ENCODE peak calls at places on chromosomes 11 and 22, in ten cellular contexts. R is natural killer cell, U is hepatic stellate cell, L is AG04450, Q is LHCN-M2, F is T-helper 2 cell, Z is fibroblast of pulmonary artery, C is adipocyte, V is AG04449, G is stomach. J is an unnamed sample.

GRCh38 chr11:19557185-19557584 is 155.5 kb upstream of the NAV2 start:
- DNase-seq in Z (no peak), L (no peak), U (no peak), R (no peak), C (no peak), V (no peak), Q (no peak), F (no peak), G (no peak), J (no peak)

GRCh38 chr11:124915541-124916369 is 3.3 kb upstream of the HEPN1 start:
- DNase-seq in G (no peak), Q (peak; percentile 68), Z (peak; percentile 62), V (no peak), L (no peak), U (no peak), F (no peak), C (no peak), R (no peak), J (no peak)

GRCh38 chr11:116224154-116224888 is 548.5 kb downstream of the BUD13 start:
- DNase-seq in L (peak; percentile 10), Q (peak; percentile 27), V (no peak), C (peak; percentile 55), Z (peak; percentile 38), R (peak; percentile 20), F (peak; percentile 4), U (peak; percentile 34), G (peak; percentile 58), J (no peak)

GRCh38 chr11:93895106-93895862 is 44.9 kb upstream of the VSTM5 start:
- DNase-seq in U (peak; percentile 29), F (no peak), Q (peak; percentile 49), L (peak; percentile 69), Z (peak; percentile 75), V (peak; percentile 79), R (no peak), G (no peak), C (peak; percentile 90), J (no peak)

GRCh38 chr11:124762624-124763155 is 600 bp upstream of the ESAM start:
- DNase-seq in C (peak; percentile 23), L (no peak), Z (no peak), R (no peak), V (no peak), F (no peak), G (no peak), U (no peak), Q (no peak), J (no peak)

GRCh38 chr22:26806445-26807170 is 149.2 kb downstream of the MIAT start:
- DNase-seq in V (no peak), G (no peak), F (no peak), U (no peak), C (no peak), Z (no peak), L (no peak), Q (no peak), R (no peak), J (no peak)

GRCh38 chr22:40247976-40248375 is 70.3 kb downstream of the TNRC6B start:
- DNase-seq in L (no peak), R (peak; percentile 73), U (no peak), Q (no peak), G (no peak), V (no peak), C (no peak), Z (no peak), F (peak; percentile 39), J (no peak)

GRCh38 chr11:11978792-11979486 is 29.5 kb downstream of the DKK3 start:
- DNase-seq in C (peak; percentile 55), L (no peak), Z (peak; percentile 95), Q (peak; percentile 98), V (no peak), G (peak; percentile 64), R (peak; percentile 13), F (no peak), U (peak; percentile 73), J (peak; percentile 86)

GRCh38 chr11:121591405-121592033 is 138.8 kb upstream of the SORL1-AS1 start:
- DNase-seq in G (peak; percentile 70), U (peak; percentile 69), Q (peak; percentile 66), L (peak; percentile 63), R (peak; percentile 44), F (peak; percentile 45), Z (peak; percentile 86), V (no peak), C (peak; percentile 93), J (no peak)

GRCh38 chr11:115598502-115598901 is 94.3 kb upstream of the CADM1 start:
- DNase-seq in L (no peak), R (no peak), C (no peak), G (no peak), Q (no peak), F (no peak), U (no peak), Z (no peak), V (no peak), J (no peak)

GRCh38 chr11:12803086-12803826 is 129.0 kb downstream of the TEAD1 start:
- DNase-seq in U (no peak), F (no peak), L (no peak), C (peak; percentile 63), G (no peak), Q (peak; percentile 43), V (no peak), Z (peak; percentile 42), R (no peak), J (no peak)

GRCh38 chr22:35866646-35867045 is 149.0 kb downstream of the APOL5 start:
- DNase-seq in Z (peak; percentile 59), V (no peak), C (peak; percentile 25), F (no peak), G (no peak), U (no peak), R (no peak), L (no peak), Q (no peak), J (no peak)

GRCh38 chr22:26393929-26394328 is 35.1 kb upstream of the ASPHD2 start:
- DNase-seq in F (no peak), U (no peak), V (no peak), Z (no peak), Q (no peak), C (no peak), R (no peak), L (no peak), G (no peak), J (no peak)

GRCh38 chr11:3169952-3170755 is 5.0 kb upstream of the OSBPL5 start:
- DNase-seq in U (no peak), V (no peak), G (no peak), C (no peak), L (no peak), F (no peak), Z (no peak), Q (no peak), R (no peak), J (no peak)

GRCh38 chr11:6320411-6321207 is at the start of gene CAVIN3:
- DNase-seq in L (peak; percentile 36), V (no peak), Z (peak; percentile 83), G (peak; percentile 70), C (peak; percentile 92), R (no peak), U (peak; percentile 79), F (peak; percentile 57), Q (peak; percentile 86), J (no peak)

GRCh38 chr11:124740277-124740882 is 638 bp downstream of the NRGN start:
- DNase-seq in R (peak; percentile 43), V (no peak), Q (no peak), G (no peak), F (peak; percentile 39), U (no peak), L (no peak), Z (peak; percentile 39), C (peak; percentile 57), J (no peak)

GRCh38 chr22:43066844-43067385 is 22.3 kb downstream of the TTLL1 start:
- DNase-seq in L (no peak), Z (peak; percentile 29), G (no peak), V (peak; percentile 34), F (no peak), R (no peak), Q (peak; percentile 78), C (peak; percentile 59), U (peak; percentile 31), J (no peak)

GRCh38 chr11:11571893-11572292 is 49.9 kb downstream of the GALNT18 start:
- DNase-seq in L (no peak), C (no peak), Z (no peak), U (no peak), F (no peak), G (no peak), Q (no peak), V (no peak), R (no peak), J (no peak)

GRCh38 chr11:19345848-19346681 is 105.3 kb upstream of the E2F8 start:
- DNase-seq in L (no peak), G (peak; percentile 34), C (no peak), F (no peak), U (peak; percentile 48), Q (no peak), V (no peak), Z (peak; percentile 45), R (no peak), J (no peak)

GRCh38 chr11:209275-210121 is 2.0 kb downstream of the RIC8A start:
- DNase-seq in L (no peak), F (no peak), R (no peak), Q (peak; percentile 26), U (peak; percentile 59), V (no peak), C (peak; percentile 12), G (peak; percentile 24), Z (no peak), J (no peak)

GRCh38 chr11:81870066-81870412 is 863.6 kb downstream of the FAM181B start:
- DNase-seq in G (no peak), C (no peak), U (no peak), R (no peak), V (no peak), L (no peak), Z (no peak), Q (no peak), F (no peak), J (no peak)

GRCh38 chr11:44315947-44316387 is 6.0 kb upstream of the ALX4 start:
- DNase-seq in U (peak; percentile 70), Z (no peak), C (peak; percentile 76), F (no peak), G (no peak), Q (peak; percentile 27), L (no peak), R (no peak), V (no peak), J (no peak)

GRCh38 chr11:121535122-121535796 is 82.5 kb upstream of the SORL1-AS1 start:
- DNase-seq in V (no peak), Q (no peak), F (no peak), G (no peak), L (no peak), U (no peak), C (no peak), R (no peak), Z (no peak), J (no peak)

GRCh38 chr11:35511666-35512065 is 13.8 kb downstream of the PAMR1 start:
- DNase-seq in L (no peak), C (peak; percentile 69), V (no peak), R (no peak), F (no peak), Q (peak; percentile 89), U (peak; percentile 80), G (no peak), Z (peak; percentile 44), J (no peak)

GRCh38 chr11:81870815-81871214 is 862.8 kb downstream of the FAM181B start:
- DNase-seq in Z (no peak), L (no peak), R (no peak), F (no peak), Q (no peak), U (no peak), C (no peak), G (no peak), V (no peak), J (no peak)

GRCh38 chr11:32960553-32961164 is 55.0 kb upstream of the DEPDC7 start:
- DNase-seq in Q (peak; percentile 54), Z (peak; percentile 79), C (peak; percentile 86), L (peak; percentile 27), V (peak; percentile 21), R (no peak), U (peak; percentile 5), F (no peak), G (no peak), J (no peak)

GRCh38 chr11:128628686-128629085 is 41.3 kb upstream of the ETS1 start:
- DNase-seq in F (no peak), Q (no peak), G (no peak), C (no peak), L (no peak), V (no peak), U (no peak), R (peak; percentile 40), Z (no peak), J (no peak)

GRCh38 chr11:19558189-19558986 is 154.2 kb upstream of the NAV2 start:
- DNase-seq in V (no peak), G (no peak), Z (no peak), L (no peak), F (no peak), U (no peak), R (no peak), Q (no peak), C (no peak), J (no peak)